ENCODE peak calls at places on chromosomes 16 and 17, in eight cellular contexts. One of them, this sample, is unnamed.

GRCh38 chr16:65244811-65245210 is 122.9 kb upstream of the CDH11 start:
- DNase-seq in NCI-H446: no peak
- DNase-seq in activated CD8-positive, alpha-beta memory T cell treated with anti-CD3 and anti-CD28 coated beads for 1 hour: no peak
- DNase-seq in posterior cingulate gyrus: no peak
- DNase-seq in astrocyte of the cerebellum: no peak
- DNase-seq in HuH-7: no peak
- DNase-seq in activated gamma-delta T cell treated with Interleukin-2 at 50 U/mL for 16 hours: no peak
- DNase-seq in naive thymus-derived CD4-positive, alpha-beta T cell: no peak
- DNase-seq in this sample: no peak

GRCh38 chr17:49111934-49112333 is 20.6 kb upstream of the B4GALNT2 start:
- DNase-seq in NCI-H446: no peak
- DNase-seq in activated CD8-positive, alpha-beta memory T cell treated with anti-CD3 and anti-CD28 coated beads for 1 hour: no peak
- DNase-seq in posterior cingulate gyrus: no peak
- DNase-seq in astrocyte of the cerebellum: no peak
- DNase-seq in HuH-7: no peak
- DNase-seq in activated gamma-delta T cell treated with Interleukin-2 at 50 U/mL for 16 hours: no peak
- DNase-seq in naive thymus-derived CD4-positive, alpha-beta T cell: no peak
- DNase-seq in this sample: no peak

GRCh38 chr17:79325707-79326106 is 251.1 kb downstream of the ENGASE start:
- DNase-seq in NCI-H446: no peak
- DNase-seq in activated CD8-positive, alpha-beta memory T cell treated with anti-CD3 and anti-CD28 coated beads for 1 hour: no peak
- DNase-seq in posterior cingulate gyrus: peak; percentile 39
- DNase-seq in astrocyte of the cerebellum: no peak
- DNase-seq in HuH-7: peak; percentile 55
- DNase-seq in activated gamma-delta T cell treated with Interleukin-2 at 50 U/mL for 16 hours: no peak
- DNase-seq in naive thymus-derived CD4-positive, alpha-beta T cell: no peak
- DNase-seq in this sample: no peak

GRCh38 chr16:10988164-10988803 is 43.9 kb downstream of the CLEC16A start:
- DNase-seq in NCI-H446: no peak
- DNase-seq in activated CD8-positive, alpha-beta memory T cell treated with anti-CD3 and anti-CD28 coated beads for 1 hour: no peak
- DNase-seq in posterior cingulate gyrus: peak; percentile 31
- DNase-seq in astrocyte of the cerebellum: no peak
- DNase-seq in HuH-7: peak; percentile 37
- DNase-seq in activated gamma-delta T cell treated with Interleukin-2 at 50 U/mL for 16 hours: no peak
- DNase-seq in naive thymus-derived CD4-positive, alpha-beta T cell: no peak
- DNase-seq in this sample: no peak

GRCh38 chr17:50499270-50499669 is 9.0 kb upstream of the MYCBPAP start:
- DNase-seq in NCI-H446: no peak
- DNase-seq in activated CD8-positive, alpha-beta memory T cell treated with anti-CD3 and anti-CD28 coated beads for 1 hour: no peak
- DNase-seq in posterior cingulate gyrus: no peak
- DNase-seq in astrocyte of the cerebellum: no peak
- DNase-seq in HuH-7: no peak
- DNase-seq in activated gamma-delta T cell treated with Interleukin-2 at 50 U/mL for 16 hours: no peak
- DNase-seq in naive thymus-derived CD4-positive, alpha-beta T cell: no peak
- DNase-seq in this sample: no peak

GRCh38 chr16:11681977-11682654 is 13.9 kb downstream of the SNN start:
- DNase-seq in NCI-H446: no peak
- DNase-seq in activated CD8-positive, alpha-beta memory T cell treated with anti-CD3 and anti-CD28 coated beads for 1 hour: no peak
- DNase-seq in posterior cingulate gyrus: no peak
- DNase-seq in astrocyte of the cerebellum: no peak
- DNase-seq in HuH-7: no peak
- DNase-seq in activated gamma-delta T cell treated with Interleukin-2 at 50 U/mL for 16 hours: no peak
- DNase-seq in naive thymus-derived CD4-positive, alpha-beta T cell: no peak
- DNase-seq in this sample: no peak

GRCh38 chr16:21727344-21727743 is 63.6 kb downstream of the OTOA start:
- DNase-seq in NCI-H446: no peak
- DNase-seq in activated CD8-positive, alpha-beta memory T cell treated with anti-CD3 and anti-CD28 coated beads for 1 hour: no peak
- DNase-seq in posterior cingulate gyrus: no peak
- DNase-seq in astrocyte of the cerebellum: no peak
- DNase-seq in HuH-7: no peak
- DNase-seq in activated gamma-delta T cell treated with Interleukin-2 at 50 U/mL for 16 hours: no peak
- DNase-seq in naive thymus-derived CD4-positive, alpha-beta T cell: peak; percentile 11
- DNase-seq in this sample: no peak

GRCh38 chr17:81480140-81480917 is 32.3 kb downstream of the ACTG1 start:
- DNase-seq in NCI-H446: peak; percentile 72
- DNase-seq in activated CD8-positive, alpha-beta memory T cell treated with anti-CD3 and anti-CD28 coated beads for 1 hour: no peak
- DNase-seq in posterior cingulate gyrus: no peak
- DNase-seq in astrocyte of the cerebellum: peak; percentile 23
- DNase-seq in HuH-7: peak; percentile 68
- DNase-seq in activated gamma-delta T cell treated with Interleukin-2 at 50 U/mL for 16 hours: no peak
- DNase-seq in naive thymus-derived CD4-positive, alpha-beta T cell: no peak
- DNase-seq in this sample: no peak

GRCh38 chr17:65171753-65172152 is 34.6 kb downstream of the RGS9 start:
- DNase-seq in NCI-H446: no peak
- DNase-seq in activated CD8-positive, alpha-beta memory T cell treated with anti-CD3 and anti-CD28 coated beads for 1 hour: no peak
- DNase-seq in posterior cingulate gyrus: no peak
- DNase-seq in astrocyte of the cerebellum: no peak
- DNase-seq in HuH-7: no peak
- DNase-seq in activated gamma-delta T cell treated with Interleukin-2 at 50 U/mL for 16 hours: no peak
- DNase-seq in naive thymus-derived CD4-positive, alpha-beta T cell: no peak
- DNase-seq in this sample: no peak

GRCh38 chr17:2692781-2693135 is 18.8 kb downstream of the CLUH start:
- DNase-seq in NCI-H446: no peak
- DNase-seq in activated CD8-positive, alpha-beta memory T cell treated with anti-CD3 and anti-CD28 coated beads for 1 hour: no peak
- DNase-seq in posterior cingulate gyrus: peak; percentile 48
- DNase-seq in astrocyte of the cerebellum: no peak
- DNase-seq in HuH-7: no peak
- DNase-seq in activated gamma-delta T cell treated with Interleukin-2 at 50 U/mL for 16 hours: no peak
- DNase-seq in naive thymus-derived CD4-positive, alpha-beta T cell: no peak
- DNase-seq in this sample: no peak

GRCh38 chr17:42526031-42526444 is 10.0 kb upstream of the NAGLU start:
- DNase-seq in NCI-H446: no peak
- DNase-seq in activated CD8-positive, alpha-beta memory T cell treated with anti-CD3 and anti-CD28 coated beads for 1 hour: no peak
- DNase-seq in posterior cingulate gyrus: no peak
- DNase-seq in astrocyte of the cerebellum: no peak
- DNase-seq in HuH-7: no peak
- DNase-seq in activated gamma-delta T cell treated with Interleukin-2 at 50 U/mL for 16 hours: no peak
- DNase-seq in naive thymus-derived CD4-positive, alpha-beta T cell: no peak
- DNase-seq in this sample: no peak

GRCh38 chr17:71423871-71424546 is 696.8 kb upstream of the SOX9 start:
- DNase-seq in NCI-H446: no peak
- DNase-seq in activated CD8-positive, alpha-beta memory T cell treated with anti-CD3 and anti-CD28 coated beads for 1 hour: no peak
- DNase-seq in posterior cingulate gyrus: no peak
- DNase-seq in astrocyte of the cerebellum: peak; percentile 28
- DNase-seq in HuH-7: no peak
- DNase-seq in activated gamma-delta T cell treated with Interleukin-2 at 50 U/mL for 16 hours: no peak
- DNase-seq in naive thymus-derived CD4-positive, alpha-beta T cell: no peak
- DNase-seq in this sample: no peak

GRCh38 chr17:292016-292415 is 60.6 kb downstream of the RPH3AL start:
- DNase-seq in NCI-H446: no peak
- DNase-seq in activated CD8-positive, alpha-beta memory T cell treated with anti-CD3 and anti-CD28 coated beads for 1 hour: no peak
- DNase-seq in posterior cingulate gyrus: peak; percentile 54
- DNase-seq in astrocyte of the cerebellum: no peak
- DNase-seq in HuH-7: no peak
- DNase-seq in activated gamma-delta T cell treated with Interleukin-2 at 50 U/mL for 16 hours: no peak
- DNase-seq in naive thymus-derived CD4-positive, alpha-beta T cell: no peak
- DNase-seq in this sample: no peak